ENCODE peak calls at places on chromosomes 13 and 19, in seven cellular contexts. P is stomach; O is T-helper 17 cell; M is stimulated activated effector memory CD8-positive, alpha-beta T cell treated with anti-CD3 and anti-CD28 coated beads, Interleukin-12 subunit alpha, Interleukin-12 subunit beta, amount 100 ng/mL, for 72 hours; E is SHP77; R is adipocyte; J is NCI-H345. I is an unnamed sample.

GRCh38 chr13:29583073-29583785 is 12.3 kb downstream of the SLC7A1 start:
- DNase-seq in J (no peak), M (no peak), R (peak; percentile 51), E (no peak), P (no peak), O (no peak), I (peak; percentile 68)

GRCh38 chr19:52896431-52897148 is 845 bp downstream of the ZNF320 start:
- DNase-seq in J (peak; percentile 12), E (no peak), P (peak; percentile 57), O (no peak), R (peak; percentile 37), M (no peak), I (peak; percentile 80)

GRCh38 chr13:44842158-44842557 is 147.1 kb downstream of the NUFIP1 start:
- DNase-seq in M (no peak), P (no peak), R (peak; percentile 56), E (no peak), J (no peak), O (no peak), I (no peak)

GRCh38 chr19:16825312-16826168 is 3.7 kb upstream of the SIN3B start:
- DNase-seq in J (peak; percentile 20), R (peak; percentile 76), O (no peak), M (no peak), P (peak; percentile 53), E (peak; percentile 38), I (peak; percentile 40)

GRCh38 chr19:52554216-52554971 is 15.7 kb upstream of the ZNF701 start:
- DNase-seq in P (no peak), M (no peak), J (no peak), E (no peak), O (no peak), R (no peak), I (no peak)

GRCh38 chr19:54459282-54460229 is 4.0 kb downstream of the LENG9 start:
- DNase-seq in O (no peak), R (no peak), E (no peak), J (no peak), P (no peak), M (no peak), I (no peak)

GRCh38 chr13:75180805-75181455 is 301.0 kb downstream of the TBC1D4 start:
- DNase-seq in R (peak; percentile 32), E (no peak), J (no peak), O (no peak), M (no peak), P (no peak), I (no peak)

GRCh38 chr19:52464798-52465470 is 11.6 kb downstream of the ZNF578 start:
- DNase-seq in P (no peak), J (peak; percentile 22), R (no peak), M (no peak), O (no peak), E (peak; percentile 10), I (no peak)

GRCh38 chr13:77028202-77028601 is 1.2 kb upstream of the FBXL3 start:
- DNase-seq in M (no peak), J (peak; percentile 76), P (no peak), O (no peak), E (peak; percentile 77), R (peak; percentile 24), I (no peak)

GRCh38 chr13:54705738-54706137 is 1677.1 kb downstream of the OLFM4 start:
- DNase-seq in J (no peak), P (no peak), R (no peak), E (no peak), O (no peak), M (no peak), I (no peak)

GRCh38 chr13:78593652-78594494 is 9.5 kb downstream of the POU4F1 start:
- DNase-seq in E (no peak), P (no peak), R (no peak), J (peak; percentile 73), O (no peak), M (no peak), I (no peak)

GRCh38 chr19:7670150-7670784 is 1.4 kb downstream of the RETN start:
- DNase-seq in J (no peak), R (peak; percentile 36), E (no peak), P (no peak), O (no peak), M (no peak), I (no peak)

GRCh38 chr19:3451451-3451866 is 28.9 kb downstream of the SMIM24 start:
- DNase-seq in R (no peak), J (no peak), O (no peak), M (no peak), P (no peak), E (no peak), I (no peak)

GRCh38 chr13:25478186-25478585 is 106.4 kb downstream of the ATP8A2 start:
- DNase-seq in E (no peak), P (no peak), R (peak; percentile 62), M (no peak), O (no peak), J (no peak), I (no peak)

GRCh38 chr13:33206425-33206824 is 79.1 kb downstream of the STARD13 start:
- DNase-seq in P (no peak), E (no peak), R (peak; percentile 34), J (no peak), M (no peak), O (no peak), I (no peak)

GRCh38 chr19:3785938-3786824 is at the start of gene MATK:
- DNase-seq in E (no peak), M (peak; percentile 71), J (no peak), O (no peak), P (no peak), R (no peak), I (no peak)

GRCh38 chr13:77386046-77386445 is 59.2 kb upstream of the MYCBP2 start:
- DNase-seq in P (no peak), M (no peak), E (no peak), O (no peak), R (no peak), J (no peak), I (no peak)

GRCh38 chr19:30498707-30499106 is 126.5 kb downstream of the ZNF536 start:
- DNase-seq in J (no peak), M (no peak), O (no peak), R (no peak), E (no peak), P (no peak), I (no peak)

GRCh38 chr13:52455677-52456041 is 381 bp downstream of the CKAP2 start:
- DNase-seq in P (peak; percentile 65), O (peak; percentile 68), J (peak; percentile 75), R (peak; percentile 90), E (peak; percentile 55), M (peak; percentile 91), I (peak; percentile 59)

GRCh38 chr19:48999481-49000325 is 6.0 kb downstream of the RUVBL2 start:
- DNase-seq in O (peak; percentile 53), J (no peak), M (peak; percentile 76), R (peak; percentile 82), E (peak; percentile 40), P (peak; percentile 65), I (peak; percentile 72)

GRCh38 chr19:55336101-55336500 is 3.6 kb upstream of the KMT5C start:
- DNase-seq in M (no peak), R (peak; percentile 61), J (no peak), E (no peak), O (no peak), P (no peak), I (no peak)

GRCh38 chr19:49924004-49924880 is 4.8 kb upstream of the ATF5 start:
- DNase-seq in M (no peak), E (no peak), O (no peak), J (no peak), R (peak; percentile 4), P (no peak), I (no peak)

GRCh38 chr19:1651548-1652394 is 644 bp downstream of the TCF3 start:
- DNase-seq in R (peak; percentile 78), O (peak; percentile 32), P (no peak), E (no peak), J (peak; percentile 49), M (peak; percentile 69), I (peak; percentile 70)

GRCh38 chr13:45536224-45536623 is 71.5 kb downstream of the COG3 start:
- DNase-seq in O (no peak), M (no peak), J (no peak), E (no peak), R (no peak), P (no peak), I (no peak)

GRCh38 chr13:112760440-112760839 is 70.6 kb downstream of the ATP11A start:
- DNase-seq in P (no peak), O (no peak), E (no peak), J (no peak), M (no peak), R (peak; percentile 57), I (no peak)

GRCh38 chr13:40271931-40272775 is 394.3 kb downstream of the FOXO1 start:
- DNase-seq in O (no peak), R (peak; percentile 9), P (peak; percentile 49), M (no peak), E (no peak), J (no peak), I (peak; percentile 53)

GRCh38 chr19:6593651-6594416 is 2.9 kb upstream of the CD70 start:
- DNase-seq in E (no peak), J (no peak), M (no peak), O (no peak), R (no peak), P (no peak), I (no peak)

GRCh38 chr19:30547192-30547591 is 175.0 kb downstream of the ZNF536 start:
- DNase-seq in R (no peak), O (no peak), M (no peak), J (no peak), P (no peak), E (no peak), I (no peak)

GRCh38 chr13:76245920-76246319 is 609.8 kb downstream of the LMO7 start:
- DNase-seq in P (no peak), E (no peak), J (no peak), M (no peak), O (no peak), R (no peak), I (no peak)

GRCh38 chr19:57620673-57621348 is 6.8 kb downstream of the ZNF134 start:
- DNase-seq in O (no peak), M (no peak), J (no peak), R (no peak), E (no peak), P (no peak), I (no peak)

GRCh38 chr19:6425732-6426686 is 1.4 kb upstream of the KHSRP start:
- DNase-seq in R (no peak), P (no peak), J (no peak), O (no peak), E (peak; percentile 6), M (no peak), I (no peak)

GRCh38 chr19:13985771-13986347 is 20.3 kb downstream of the RFX1 start:
- DNase-seq in J (peak; percentile 4), R (no peak), E (no peak), P (no peak), O (no peak), M (no peak), I (no peak)

GRCh38 chr19:51489113-51489512 is 10.8 kb downstream of the CEACAM18 start:
- DNase-seq in M (no peak), P (no peak), O (no peak), J (no peak), E (no peak), R (no peak), I (no peak)

GRCh38 chr13:81382236-81382635 is 1041.3 kb upstream of the SPRY2 start:
- DNase-seq in P (no peak), E (no peak), O (no peak), R (no peak), M (no peak), J (no peak), I (no peak)

GRCh38 chr13:101785858-101786257 is 333.4 kb downstream of the ITGBL1 start:
- DNase-seq in R (peak; percentile 69), M (no peak), P (no peak), E (peak; percentile 82), J (peak; percentile 44), O (no peak), I (no peak)